ENCODE peak calls at places on chromosomes 7 and 10, in four cellular contexts. One of them, this sample, is unnamed.

GRCh38 chr7:87416682-87417587 is 58.5 kb downstream of the ABCB4 start:
- DNase-seq in NB4: peak
- DNase-seq in stomach: peak
- DNase-seq in suprapubic skin: no peak
- DNase-seq in this sample: no peak

GRCh38 chr7:64947252-64948000 is 43.4 kb downstream of the ZNF117 start:
- DNase-seq in NB4: no peak
- DNase-seq in stomach: no peak
- DNase-seq in suprapubic skin: no peak
- DNase-seq in this sample: no peak

GRCh38 chr10:15253951-15254807 is 85.7 kb upstream of the NMT2 start:
- DNase-seq in suprapubic skin: no peak
- DNase-seq in NB4: no peak
- DNase-seq in stomach: no peak
- DNase-seq in this sample: no peak

GRCh38 chr10:78263521-78263988 is 229.9 kb downstream of the RPS24 start:
- DNase-seq in stomach: no peak
- DNase-seq in NB4: no peak
- DNase-seq in suprapubic skin: no peak
- DNase-seq in this sample: peak

GRCh38 chr7:57876-58275 is 134.5 kb upstream of the FAM20C start:
- DNase-seq in suprapubic skin: no peak
- DNase-seq in stomach: no peak
- DNase-seq in NB4: no peak
- DNase-seq in this sample: no peak

GRCh38 chr10:109740436-109740835 is 182.9 kb downstream of the XPNPEP1 start:
- DNase-seq in NB4: no peak
- DNase-seq in stomach: no peak
- DNase-seq in suprapubic skin: no peak
- DNase-seq in this sample: no peak

GRCh38 chr10:83954193-83954794 is 185.0 kb upstream of the GHITM start:
- DNase-seq in NB4: peak
- DNase-seq in stomach: no peak
- DNase-seq in suprapubic skin: no peak
- DNase-seq in this sample: no peak

GRCh38 chr7:100171840-100172239 is 3.4 kb upstream of the GAL3ST4 start:
- DNase-seq in NB4: no peak
- DNase-seq in suprapubic skin: peak
- DNase-seq in stomach: no peak
- DNase-seq in this sample: no peak

GRCh38 chr7:77455334-77455733 is 39.2 kb upstream of the GSAP start:
- DNase-seq in stomach: no peak
- DNase-seq in suprapubic skin: no peak
- DNase-seq in NB4: no peak
- DNase-seq in this sample: peak

GRCh38 chr10:58028597-58029366 is 238.9 kb downstream of the IPMK start:
- DNase-seq in suprapubic skin: no peak
- DNase-seq in stomach: no peak
- DNase-seq in NB4: no peak
- DNase-seq in this sample: peak

GRCh38 chr7:91491868-91492267 is 227.6 kb downstream of the FZD1 start:
- DNase-seq in NB4: no peak
- DNase-seq in suprapubic skin: no peak
- DNase-seq in stomach: no peak
- DNase-seq in this sample: no peak

GRCh38 chr10:114301177-114301576 is 62.1 kb downstream of the VWA2 start:
- DNase-seq in suprapubic skin: no peak
- DNase-seq in NB4: no peak
- DNase-seq in stomach: no peak
- DNase-seq in this sample: no peak

GRCh38 chr7:110502893-110503465 is 587.9 kb upstream of the LRRN3 start:
- DNase-seq in stomach: no peak
- DNase-seq in suprapubic skin: no peak
- DNase-seq in NB4: no peak
- DNase-seq in this sample: no peak

GRCh38 chr10:111081595-111081994 is 4.8 kb downstream of the ADRA2A start:
- DNase-seq in suprapubic skin: peak
- DNase-seq in NB4: no peak
- DNase-seq in stomach: no peak
- DNase-seq in this sample: no peak

GRCh38 chr10:119420950-119421875 is 121.3 kb downstream of the RGS10 start:
- DNase-seq in stomach: no peak
- DNase-seq in NB4: no peak
- DNase-seq in suprapubic skin: no peak
- DNase-seq in this sample: no peak

GRCh38 chr10:80156216-80156615 is 23.7 kb downstream of the PLAC9 start:
- DNase-seq in stomach: no peak
- DNase-seq in suprapubic skin: no peak
- DNase-seq in NB4: no peak
- DNase-seq in this sample: no peak

GRCh38 chr7:103143865-103144264 is 5.0 kb downstream of the NAPEPLD start:
- DNase-seq in suprapubic skin: no peak
- DNase-seq in stomach: no peak
- DNase-seq in NB4: no peak
- DNase-seq in this sample: no peak

GRCh38 chr7:124992881-124993562 is 63.4 kb upstream of the POT1 start:
- DNase-seq in NB4: no peak
- DNase-seq in suprapubic skin: no peak
- DNase-seq in stomach: peak
- DNase-seq in this sample: peak

GRCh38 chr7:72015106-72015505 is 397.0 kb downstream of the CALN1 start:
- DNase-seq in NB4: no peak
- DNase-seq in suprapubic skin: no peak
- DNase-seq in stomach: no peak
- DNase-seq in this sample: no peak

GRCh38 chr10:71434760-71435394 is 38.2 kb downstream of the CDH23 start:
- DNase-seq in NB4: no peak
- DNase-seq in suprapubic skin: peak
- DNase-seq in stomach: no peak
- DNase-seq in this sample: no peak

GRCh38 chr10:3071405-3072198 is 4.3 kb downstream of the PFKP start:
- DNase-seq in suprapubic skin: no peak
- DNase-seq in NB4: peak
- DNase-seq in stomach: no peak
- DNase-seq in this sample: peak

GRCh38 chr7:87498893-87499292 is 23.4 kb upstream of the ABCB4 start:
- DNase-seq in suprapubic skin: no peak
- DNase-seq in NB4: no peak
- DNase-seq in stomach: no peak
- DNase-seq in this sample: no peak

GRCh38 chr7:80609732-80610131 is 28.7 kb upstream of the CD36 start:
- DNase-seq in NB4: no peak
- DNase-seq in stomach: no peak
- DNase-seq in suprapubic skin: no peak
- DNase-seq in this sample: no peak

GRCh38 chr10:127922675-127923366 is 15.9 kb downstream of the PTPRE start:
- DNase-seq in suprapubic skin: no peak
- DNase-seq in stomach: peak
- DNase-seq in NB4: no peak
- DNase-seq in this sample: peak

GRCh38 chr10:31694929-31695837 is 233.4 kb downstream of the ARHGAP12 start:
- DNase-seq in suprapubic skin: no peak
- DNase-seq in NB4: no peak
- DNase-seq in stomach: no peak
- DNase-seq in this sample: no peak

GRCh38 chr10:118672766-118673715 is 77.6 kb upstream of the PRLHR start:
- DNase-seq in suprapubic skin: peak
- DNase-seq in stomach: no peak
- DNase-seq in NB4: no peak
- DNase-seq in this sample: no peak

GRCh38 chr10:90583416-90583815 is 274.4 kb downstream of the HTR7 start:
- DNase-seq in NB4: no peak
- DNase-seq in suprapubic skin: no peak
- DNase-seq in stomach: no peak
- DNase-seq in this sample: no peak

GRCh38 chr10:100670828-100671479 is 74.4 kb upstream of the PAX2 start:
- DNase-seq in suprapubic skin: no peak
- DNase-seq in stomach: peak
- DNase-seq in NB4: peak
- DNase-seq in this sample: peak

GRCh38 chr10:132670546-132670945 is 115.4 kb downstream of the NKX6-2 start:
- DNase-seq in stomach: no peak
- DNase-seq in NB4: no peak
- DNase-seq in suprapubic skin: peak
- DNase-seq in this sample: no peak

GRCh38 chr10:43282881-43283280 is 16.0 kb upstream of the RASGEF1A start:
- DNase-seq in suprapubic skin: peak
- DNase-seq in NB4: peak
- DNase-seq in stomach: no peak
- DNase-seq in this sample: no peak

GRCh38 chr7:39709768-39710291 is 86.5 kb downstream of the RALA start:
- DNase-seq in stomach: no peak
- DNase-seq in NB4: no peak
- DNase-seq in suprapubic skin: no peak
- DNase-seq in this sample: no peak

DNA sequence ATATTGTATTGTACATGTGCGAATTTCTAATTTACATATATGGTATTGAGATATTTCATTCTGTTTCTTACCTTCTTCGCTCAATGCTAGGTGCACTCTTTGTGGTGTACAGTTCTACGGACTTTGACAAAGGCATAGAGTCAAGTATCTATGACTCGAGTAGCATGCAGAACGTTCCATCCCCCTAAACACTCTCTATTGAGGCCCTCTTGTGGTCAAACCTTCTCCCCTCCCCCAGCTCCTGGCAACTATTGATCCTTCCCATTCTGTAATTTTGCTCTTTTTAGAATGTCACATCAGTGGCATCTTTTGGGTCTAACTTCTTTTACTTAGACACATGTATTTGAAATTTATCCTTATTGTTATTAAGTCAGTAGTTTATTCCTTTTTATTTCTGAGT is 30.7 kb upstream of the GDF10 start:
- DNase-seq in NB4: peak
- DNase-seq in suprapubic skin: no peak
- DNase-seq in stomach: no peak
- DNase-seq in this sample: no peak
- TF ChIP-seq POLR2A in NB4: no peak
- TF ChIP-seq POLR2A in suprapubic skin: no peak
- TF ChIP-seq POLR2A in stomach: no peak
- TF ChIP-seq POLR2A in this sample: no peak

DNA sequence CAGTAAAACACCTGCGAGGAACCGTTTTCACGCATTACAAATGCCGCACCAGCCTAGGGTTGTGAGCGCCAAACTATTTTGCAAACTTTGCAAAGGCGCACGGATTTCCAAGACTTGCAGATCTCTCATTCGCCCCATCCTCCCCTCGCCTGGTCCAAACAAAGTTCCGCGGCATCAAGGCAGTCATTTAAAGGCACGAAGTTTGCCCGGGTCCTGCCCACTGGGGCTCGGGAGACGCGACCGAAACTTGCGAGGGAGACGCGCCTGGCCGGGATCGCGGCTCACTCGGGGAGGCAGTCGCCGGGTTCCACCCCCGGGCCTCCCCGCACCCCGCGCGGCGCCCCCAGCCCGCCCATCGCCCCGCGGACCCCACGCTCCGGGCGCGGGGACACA is 599 bp downstream of the USP6NL start:
- DNase-seq in stomach: no peak
- DNase-seq in suprapubic skin: peak
- DNase-seq in NB4: peak
- DNase-seq in this sample: peak
- TF ChIP-seq POLR2A in stomach: no peak
- TF ChIP-seq POLR2A in suprapubic skin: no peak
- TF ChIP-seq POLR2A in NB4: no peak
- TF ChIP-seq POLR2A in this sample: no peak

DNA sequence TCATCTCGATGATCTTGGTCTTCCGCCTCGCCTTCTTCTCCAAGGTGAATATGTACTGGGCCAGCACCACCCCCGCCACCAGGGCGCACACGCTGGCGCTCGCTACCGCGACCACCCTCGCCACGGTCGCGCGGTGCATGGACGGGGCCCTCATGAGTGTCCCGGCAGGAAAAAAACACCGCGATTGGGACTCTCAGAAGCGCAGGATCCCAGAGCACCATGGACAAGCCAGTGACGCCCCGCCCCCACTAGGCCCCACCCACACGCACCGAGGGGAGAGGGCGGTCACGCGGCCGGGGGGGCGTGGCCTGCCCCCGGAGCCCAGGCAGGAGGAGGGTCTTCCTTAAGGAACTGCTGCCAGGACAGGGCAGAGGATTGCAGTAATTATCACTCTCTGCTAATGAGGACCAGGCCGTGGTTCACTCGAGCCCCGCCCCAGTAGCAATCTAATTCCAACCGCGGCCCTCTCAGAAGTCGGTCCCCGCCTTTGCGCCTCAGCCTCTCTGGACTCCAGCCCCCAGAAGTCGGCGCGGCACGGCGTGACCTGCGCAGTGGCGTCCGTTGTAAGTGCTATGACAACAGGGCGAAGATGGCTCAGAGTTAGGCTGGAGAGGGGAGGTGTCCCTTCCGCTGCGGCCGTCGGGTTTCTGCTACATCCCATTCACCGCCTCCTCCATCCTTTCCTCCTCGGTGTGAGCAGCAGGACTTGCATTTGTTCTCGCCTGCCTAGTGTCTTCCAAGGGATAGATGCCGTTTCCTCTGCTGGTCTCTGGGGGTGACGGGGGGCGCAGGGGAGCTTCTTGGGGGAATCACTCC is at the start of gene BBS9:
- DNase-seq in NB4: peak
- DNase-seq in stomach: peak
- DNase-seq in suprapubic skin: peak
- DNase-seq in this sample: peak
- TF ChIP-seq POLR2A in NB4: peak
- TF ChIP-seq POLR2A in stomach: no peak
- TF ChIP-seq POLR2A in suprapubic skin: no peak
- TF ChIP-seq POLR2A in this sample: peak

GRCh38 chr7:29297194-29297890 is 102.8 kb downstream of the CHN2 start:
- DNase-seq in NB4: peak
- DNase-seq in suprapubic skin: no peak
- DNase-seq in stomach: no peak
- DNase-seq in this sample: no peak

GRCh38 chr7:29299986-29300609 is 105.5 kb downstream of the CHN2 start:
- DNase-seq in stomach: no peak
- DNase-seq in NB4: no peak
- DNase-seq in suprapubic skin: no peak
- DNase-seq in this sample: no peak

GRCh38 chr7:29296421-29296820 is 101.8 kb downstream of the CHN2 start:
- DNase-seq in stomach: no peak
- DNase-seq in suprapubic skin: no peak
- DNase-seq in NB4: no peak
- DNase-seq in this sample: no peak

GRCh38 chr7:29304756-29305155 is 110.2 kb downstream of the CHN2 start:
- DNase-seq in NB4: no peak
- DNase-seq in suprapubic skin: no peak
- DNase-seq in stomach: no peak
- DNase-seq in this sample: no peak

GRCh38 chr7:29300649-29301048 is 106.1 kb downstream of the CHN2 start:
- DNase-seq in stomach: no peak
- DNase-seq in suprapubic skin: no peak
- DNase-seq in NB4: no peak
- DNase-seq in this sample: no peak
- TF ChIP-seq POLR2A in stomach: no peak
- TF ChIP-seq POLR2A in suprapubic skin: no peak
- TF ChIP-seq POLR2A in NB4: no peak
- TF ChIP-seq POLR2A in this sample: no peak

This sample was measured in H54.